ENCODE peak calls at places on chromosomes 12 and 14, in five cellular contexts. E is body of pancreas; D is activated CD4-positive, alpha-beta T cell treated with anti-CD3 and anti-CD28 coated beads for 36 hours; N is astrocyte of the cerebellum; S is NCI-H1694 treated with DMSO at 0.1 percent for 48 hours. W is an unnamed sample.
A peak's percentile ranks its signal among the peaks of the same experiment; 100 is the strongest.

GRCh38 chr14:63371033-63371432 is 52.3 kb upstream of the GPHB5 start:
- DNase-seq in E (no peak), D (no peak), N (no peak), S (no peak), W (no peak)

GRCh38 chr14:73467377-73467776 is 9.0 kb upstream of the NUMB start:
- DNase-seq in E (no peak), D (peak; percentile 89), N (no peak), S (no peak), W (no peak)

GRCh38 chr12:67827820-67828383 is 161.3 kb upstream of the IFNG-AS1 start:
- DNase-seq in E (no peak), D (peak; percentile 77), N (peak; percentile 88), S (no peak), W (peak; percentile 72)

GRCh38 chr12:121223947-121224285 is 14.0 kb downstream of the P2RX4 start:
- DNase-seq in E (no peak), D (no peak), N (no peak), S (no peak), W (no peak)

GRCh38 chr12:51705450-51705849 is 114.4 kb downstream of the SCN8A start:
- DNase-seq in E (no peak), D (no peak), N (no peak), S (no peak), W (no peak)

GRCh38 chr14:65251213-65251612 is 148.9 kb upstream of the MAX start:
- DNase-seq in E (no peak), D (no peak), N (peak; percentile 84), S (no peak), W (peak; percentile 72)

GRCh38 chr14:49971156-49972141 is 78.6 kb downstream of the ARF6 start:
- DNase-seq in E (no peak), D (peak; percentile 77), N (no peak), S (no peak), W (no peak)

GRCh38 chr12:22835431-22835830 is 210.5 kb downstream of the ETNK1 start:
- DNase-seq in E (no peak), D (no peak), N (no peak), S (no peak), W (no peak)

GRCh38 chr14:97369901-97370300 is 572.7 kb downstream of the VRK1 start:
- DNase-seq in E (no peak), D (no peak), N (no peak), S (no peak), W (no peak)

GRCh38 chr14:21044106-21044618 is 2.0 kb downstream of the RNASE7 start:
- DNase-seq in E (peak; percentile 38), D (no peak), N (no peak), S (no peak), W (no peak)